ENCODE peak calls at places on chromosome 12, in four cellular contexts. F is GM12878, C is HepG2, Q is GM12892. D is an unnamed sample.

GRCh38 chr12:78928200-78929074 is 63.9 kb downstream of the SYT1 start:
- DNase-seq in F (no peak), C (peak), Q (no peak), D (no peak)

GRCh38 chr12:109448707-109449390 is 28.3 kb downstream of the KCTD10 start:
- DNase-seq in F (no peak), C (no peak), Q (no peak), D (no peak)

GRCh38 chr12:52839706-52840105 is 5.6 kb upstream of the KRT79 start:
- DNase-seq in F (no peak), C (no peak), Q (no peak), D (no peak)

GRCh38 chr12:75479963-75480461 is 543 bp upstream of the GLIPR1 start:
- DNase-seq in F (no peak), C (no peak), Q (no peak), D (no peak)

GRCh38 chr12:5434647-5434968 is 2.7 kb downstream of the NTF3 start:
- DNase-seq in F (no peak), C (no peak), Q (no peak), D (no peak)

GRCh38 chr12:120813588-120814153 is 88.0 kb downstream of the ACADS start:
- DNase-seq in F (no peak), C (no peak), Q (no peak), D (no peak)

GRCh38 chr12:69065804-69066203 is 132.8 kb upstream of the CPM start:
- DNase-seq in F (no peak), C (no peak), Q (no peak), D (no peak)

GRCh38 chr12:100474617-100475016 is 951 bp downstream of the NR1H4 start:
- DNase-seq in F (no peak), C (no peak), Q (no peak), D (no peak)

GRCh38 chr12:43836455-43836989 is 641 bp downstream of the TMEM117 start:
- DNase-seq in F (no peak), C (peak), Q (no peak), D (peak)

DNA sequence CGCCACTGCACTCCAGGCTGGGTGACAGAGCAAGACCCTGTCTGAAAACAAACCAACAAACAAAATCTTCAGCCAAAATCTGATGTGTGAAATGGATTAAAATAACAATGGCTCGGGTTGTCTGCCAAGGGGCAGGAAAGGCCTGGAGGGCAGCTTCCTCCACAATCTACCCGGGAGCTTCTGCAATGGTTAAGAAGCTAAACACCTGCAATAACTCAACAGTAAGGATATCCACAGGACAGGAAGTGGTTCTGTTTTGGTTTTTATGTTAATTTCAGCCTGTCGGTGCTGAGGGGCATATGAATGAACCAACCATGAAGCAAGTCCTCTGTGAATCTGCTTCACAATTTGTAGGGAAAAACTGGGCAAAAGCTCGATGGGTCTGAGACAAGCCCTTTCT is 34.4 kb downstream of the RAD52 start:
- DNase-seq in F (no peak), C (no peak), Q (no peak), D (no peak)
- TF ChIP-seq TAF1 in F (no peak), C (no peak), Q (no peak), D (no peak)

DNA sequence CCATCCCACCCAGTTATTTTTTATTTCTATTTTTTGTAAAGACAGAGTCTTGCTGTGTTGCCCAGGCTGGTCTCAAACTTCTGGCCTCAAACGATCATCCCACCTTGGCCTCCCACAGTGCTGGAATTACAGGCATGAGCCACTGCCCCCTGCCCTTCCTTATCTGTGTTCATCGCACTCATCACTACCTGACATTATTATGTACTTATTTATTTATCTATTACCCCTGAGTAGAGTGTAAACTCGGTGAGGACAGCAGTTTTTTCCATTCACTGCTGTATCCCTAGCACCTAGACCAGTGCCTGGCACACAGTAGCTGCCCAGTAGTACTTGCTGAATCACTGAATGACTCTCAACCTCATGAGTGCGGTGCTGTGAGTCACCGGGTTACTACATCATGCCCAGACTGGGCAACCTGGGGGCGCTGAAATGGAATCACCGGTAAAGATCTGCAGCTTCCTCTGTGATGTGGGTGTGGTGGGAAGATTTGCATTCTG is 81.8 kb upstream of the USP44 start:
- DNase-seq in F (no peak), C (peak), Q (no peak), D (no peak)
- TF ChIP-seq TAF1 in F (no peak), C (no peak), Q (no peak), D (no peak)

GRCh38 chr12:72273851-72274284 is 1.7 kb downstream of the TRHDE start:
- DNase-seq in F (no peak), C (no peak), Q (no peak), D (no peak)
- TF ChIP-seq TAF1 in F (no peak), C (no peak), Q (no peak), D (no peak)

DNA sequence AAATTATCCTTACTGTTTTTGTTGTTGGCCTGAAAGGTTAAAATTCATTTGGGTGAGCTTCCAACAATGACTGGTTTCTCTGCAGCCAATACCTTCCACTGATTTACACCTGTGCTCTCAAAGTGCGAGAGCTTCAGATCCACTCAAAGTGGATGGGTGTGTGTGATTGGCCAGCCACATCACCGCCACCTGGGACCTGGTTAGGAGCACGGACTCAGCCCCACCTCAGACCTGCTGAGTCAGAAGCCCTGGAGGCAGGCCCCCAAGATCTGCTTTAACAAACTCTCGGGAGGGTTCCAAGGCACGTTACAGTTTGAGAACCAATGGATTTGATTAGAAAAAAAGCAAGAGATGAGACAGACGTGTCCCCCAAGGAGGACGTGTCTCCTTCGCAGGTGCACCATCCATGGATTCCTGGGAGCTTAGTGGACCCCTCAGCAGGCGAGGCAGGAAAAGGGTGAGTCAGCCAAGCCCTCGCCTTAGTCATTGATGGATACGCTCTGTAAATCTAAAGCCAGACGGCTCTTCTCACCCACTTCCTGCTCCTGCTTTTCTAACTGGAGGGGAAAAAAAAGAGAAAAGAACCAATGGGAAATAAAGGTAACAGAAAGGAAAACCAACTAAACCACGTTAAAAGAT is 24.5 kb downstream of the FZD10 start:
- DNase-seq in F (no peak), C (no peak), Q (no peak), D (no peak)
- TF ChIP-seq TAF1 in F (no peak), C (no peak), Q (no peak), D (no peak)

GRCh38 chr12:55932546-55932919 is 1.6 kb downstream of the DGKA start:
- DNase-seq in F (no peak), C (no peak), Q (no peak), D (peak)
- TF ChIP-seq TAF1 in F (no peak), C (no peak), Q (no peak), D (no peak)